ENCODE peak calls at places on chromosomes 12 and 14, in seven cellular contexts. W, R, E, M, F, P and H are unnamed samples. For H3K4me1, the result is how much of the 10 kb centered on the place peaks cover.

GRCh38 chr12:67754933-67755697 is 106.6 kb downstream of the DYRK2 start:
- DNase-seq in P (no peak), R (peak), F (no peak), M (no peak), E (no peak), W (no peak), H (no peak)

GRCh38 chr12:128808651-128809050 is 15.1 kb downstream of the SLC15A4 start:
- DNase-seq in M (no peak), E (no peak), F (no peak), R (no peak), W (no peak), P (no peak), H (no peak)

GRCh38 chr14:106518054-106518943 is 991.9 kb downstream of the TMEM121 start:
- DNase-seq in W (no peak), R (peak), E (peak), F (peak), P (no peak), M (no peak), H (no peak)

GRCh38 chr12:30827406-30828055 is 72.8 kb upstream of the CAPRIN2 start:
- DNase-seq in M (no peak), P (no peak), W (no peak), F (no peak), E (no peak), R (no peak), H (no peak)

GRCh38 chr12:70920891-70921290 is 353 bp upstream of the PTPRR start:
- DNase-seq in P (no peak), E (no peak), W (no peak), R (no peak), F (no peak), M (no peak), H (no peak)

GRCh38 chr12:47883663-47884195 is 21.1 kb downstream of the VDR start:
- DNase-seq in R (no peak), M (no peak), W (no peak), E (no peak), F (no peak), P (no peak), H (no peak)

GRCh38 chr14:51954657-51955056 is 34.7 kb upstream of the RTRAF start:
- DNase-seq in E (no peak), R (no peak), M (no peak), W (no peak), P (no peak), F (no peak), H (no peak)

GRCh38 chr14:92653162-92653651 is 95.2 kb downstream of the LGMN start:
- DNase-seq in W (no peak), E (no peak), M (no peak), R (no peak), P (no peak), F (no peak), H (no peak)

GRCh38 chr12:116498471-116498870 is 60.7 kb upstream of the MAP1LC3B2 start:
- DNase-seq in W (no peak), R (no peak), F (no peak), M (no peak), P (peak), E (no peak), H (no peak)

GRCh38 chr12:4164591-4165558 is 108.7 kb upstream of the CCND2 start:
- DNase-seq in E (no peak), M (peak), F (peak), P (peak), R (peak), W (peak), H (peak)

GRCh38 chr14:102926104-102926503 is 3.6 kb downstream of the AMN start:
- DNase-seq in E (no peak), W (no peak), F (no peak), M (no peak), R (no peak), P (no peak), H (no peak)
- H3K4me1 ChIP-seq in E (under half), W (under half), F (under half), M (under half), R (under half), P (under half), H (under half)

GRCh38 chr12:9079082-9079481 is 36.6 kb downstream of the A2M start:
- DNase-seq in W (no peak), F (no peak), P (no peak), E (no peak), M (no peak), R (no peak), H (no peak)
- H3K4me1 ChIP-seq in W (under half), F (under half), P (under half), E (under half), M (under half), R (under half), H (under half)

DNA sequence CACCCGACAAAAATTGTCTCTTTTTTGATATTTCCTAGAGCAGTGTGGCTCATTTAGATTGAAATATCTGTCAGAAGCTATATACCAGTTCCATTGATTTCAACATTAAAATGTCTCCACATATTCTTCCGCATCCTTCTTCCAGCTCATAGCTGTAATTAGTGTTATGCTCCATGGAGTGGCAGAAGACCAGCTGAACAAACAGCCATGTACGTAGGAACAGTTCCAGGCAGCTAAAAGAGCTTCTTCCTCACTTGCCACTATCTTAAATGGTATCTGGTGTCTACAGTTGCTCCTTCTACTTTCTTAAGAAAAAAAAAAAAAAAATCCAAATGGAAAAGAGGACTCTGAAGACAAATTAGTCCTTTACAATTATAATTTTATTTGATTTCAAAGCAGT is 848.0 kb downstream of the DIO2 start:
- DNase-seq in F (no peak), E (no peak), W (no peak), P (no peak), M (no peak), R (no peak), H (no peak)
- H3K4me1 ChIP-seq in F (under half), E (under half), W (under half), P (under half), M (under half), R (under half), H (under half)

GRCh38 chr12:124557518-124558223 is 9.7 kb downstream of the NCOR2 start:
- DNase-seq in M (no peak), F (no peak), W (no peak), R (no peak), P (no peak), E (peak), H (no peak)

GRCh38 chr12:124560519-124560918 is 6.9 kb downstream of the NCOR2 start:
- DNase-seq in W (no peak), F (no peak), E (no peak), M (no peak), R (no peak), P (no peak), H (no peak)

GRCh38 chr12:124558298-124558697 is 9.1 kb downstream of the NCOR2 start:
- DNase-seq in P (no peak), F (no peak), M (no peak), E (no peak), W (no peak), R (no peak), H (no peak)

GRCh38 chr12:124561231-124561630 is 6.2 kb downstream of the NCOR2 start:
- DNase-seq in P (no peak), M (no peak), R (no peak), F (no peak), W (no peak), E (no peak), H (no peak)

GRCh38 chr12:124559182-124560017 is 8.0 kb downstream of the NCOR2 start:
- DNase-seq in E (no peak), W (no peak), R (no peak), M (no peak), P (no peak), F (no peak), H (peak)
- H3K4me1 ChIP-seq in E (under half), W (half or more), R (under half), M (under half), P (under half), F (under half), H (under half)

GRCh38 chr14:69043598-69044267 is 64.6 kb upstream of the ACTN1 start:
- DNase-seq in F (no peak), E (no peak), P (peak), W (peak), R (peak), M (peak), H (peak)

GRCh38 chr14:69043007-69043444 is 63.9 kb upstream of the ACTN1 start:
- DNase-seq in F (peak), M (peak), R (peak), P (no peak), E (peak), W (no peak), H (no peak)

GRCh38 chr14:69042309-69043006 is 63.4 kb upstream of the ACTN1 start:
- DNase-seq in F (no peak), P (no peak), R (no peak), M (no peak), E (no peak), W (peak), H (no peak)

GRCh38 chr14:69040343-69040742 is 61.2 kb upstream of the ACTN1 start:
- DNase-seq in F (no peak), E (no peak), P (no peak), M (no peak), R (no peak), W (no peak), H (no peak)

GRCh38 chr14:69041783-69042182 is 62.7 kb upstream of the ACTN1 start:
- DNase-seq in P (no peak), E (no peak), R (no peak), M (no peak), F (no peak), W (no peak), H (no peak)
- H3K4me1 ChIP-seq in P (under half), E (under half), R (under half), M (under half), F (half or more), W (under half), H (under half)

GRCh38 chr14:100293497-100294212 is 12.6 kb downstream of the SLC25A29 start:
- DNase-seq in R (peak), M (peak), P (no peak), W (no peak), F (no peak), E (peak), H (no peak)
- H3K4me1 ChIP-seq in R (under half), M (under half), P (under half), W (under half), F (under half), E (under half), H (under half)